ENCODE peak calls at places on chromosomes 3 and 15, in five cellular contexts. P, V, I, J and M are unnamed samples.

GRCh38 chr3:21216598-21216997 is 534.4 kb downstream of the ZNF385D start:
- DNase-seq in P (no peak), V (peak; percentile 20), I (no peak), J (no peak), M (no peak)

GRCh38 chr3:182809523-182809922 is 16.2 kb downstream of the ATP11B start:
- DNase-seq in P (no peak), V (no peak), I (no peak), J (no peak), M (no peak)

GRCh38 chr3:853489-853888 is 239.3 kb upstream of the CNTN6 start:
- DNase-seq in P (no peak), V (no peak), I (no peak), J (no peak), M (no peak)

GRCh38 chr3:54374214-54374855 is 252.0 kb downstream of the CACNA2D3 start:
- DNase-seq in P (no peak), V (peak; percentile 19), I (no peak), J (no peak), M (no peak)

GRCh38 chr15:91302588-91303439 is 202.8 kb downstream of the SV2B start:
- DNase-seq in P (no peak), V (peak; percentile 76), I (no peak), J (no peak), M (no peak)

GRCh38 chr15:85559530-85559929 is 179.1 kb downstream of the AKAP13 start:
- DNase-seq in P (no peak), V (no peak), I (no peak), J (no peak), M (no peak)

GRCh38 chr3:100588251-100588650 is 21.1 kb upstream of the ADGRG7 start:
- DNase-seq in P (no peak), V (no peak), I (no peak), J (no peak), M (no peak)

GRCh38 chr15:101388046-101388445 is 93.0 kb upstream of the SNRPA1 start:
- DNase-seq in P (no peak), V (no peak), I (no peak), J (no peak), M (no peak)

GRCh38 chr15:87628311-87628710 is 628.2 kb downstream of the NTRK3 start:
- DNase-seq in P (no peak), V (no peak), I (no peak), J (no peak), M (no peak)

GRCh38 chr3:16302082-16302631 is 37.1 kb downstream of the OXNAD1 start:
- DNase-seq in P (no peak), V (no peak), I (no peak), J (no peak), M (no peak)

GRCh38 chr3:67662733-67663132 is 8.3 kb upstream of the SUCLG2 start:
- DNase-seq in P (no peak), V (no peak), I (no peak), J (no peak), M (no peak)

GRCh38 chr15:89760303-89761008 is 9.4 kb upstream of the MESP1 start:
- DNase-seq in P (peak; percentile 75), V (peak; percentile 71), I (peak; percentile 48), J (peak; percentile 89), M (peak; percentile 19)

GRCh38 chr15:71691322-71691699 is 119.0 kb upstream of the NR2E3 start:
- DNase-seq in P (no peak), V (no peak), I (no peak), J (no peak), M (no peak)

GRCh38 chr15:31200735-31201151 is 99.2 kb upstream of the TRPM1 start:
- DNase-seq in P (no peak), V (peak; percentile 12), I (no peak), J (no peak), M (peak; percentile 41)

GRCh38 chr15:40244961-40245523 is 6.2 kb downstream of the PAK6 start:
- DNase-seq in P (peak; percentile 67), V (no peak), I (no peak), J (peak; percentile 51), M (no peak)

GRCh38 chr3:22900296-22900695 is 302.8 kb upstream of the UBE2E2 start:
- DNase-seq in P (no peak), V (no peak), I (no peak), J (no peak), M (no peak)

GRCh38 chr15:84992157-84992940 is 10.7 kb downstream of the PDE8A start:
- DNase-seq in P (no peak), V (peak; percentile 90), I (no peak), J (no peak), M (no peak)

GRCh38 chr3:150073031-150073430 is 102.3 kb upstream of the PFN2 start:
- DNase-seq in P (no peak), V (peak; percentile 44), I (no peak), J (no peak), M (no peak)

GRCh38 chr3:161508852-161509477 is 12.4 kb downstream of the OTOL1 start:
- DNase-seq in P (no peak), V (peak; percentile 17), I (no peak), J (no peak), M (no peak)

DNA sequence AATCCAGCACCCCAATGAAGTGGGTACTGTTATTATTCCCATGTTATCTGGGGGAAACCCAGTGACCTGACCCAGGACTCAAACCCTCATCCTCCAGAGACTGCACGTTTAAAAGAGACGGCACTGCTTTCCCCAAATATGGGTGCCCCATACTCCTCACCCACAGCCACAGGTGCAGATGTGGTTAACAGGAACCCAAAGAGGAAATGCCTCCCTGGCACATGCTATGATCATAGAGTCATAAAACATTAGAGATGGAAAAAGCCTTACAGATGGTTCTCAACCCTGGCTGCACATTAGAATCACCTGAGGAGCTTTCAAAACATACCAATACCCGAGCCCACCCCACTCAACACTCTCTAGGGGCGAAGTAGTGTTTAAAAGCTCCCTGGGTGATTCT is 111.5 kb downstream of the SEMA5B start:
- DNase-seq in P (no peak), V (no peak), I (no peak), J (no peak), M (no peak)
- H3K27ac ChIP-seq in P (no peak overlapping the region), V (no peak overlapping the region), I (no peak overlapping the region), J (no peak overlapping the region), M (no peak overlapping the region)

GRCh38 chr3:177195242-177195940 is 1.9 kb downstream of the TBL1XR1 start:
- DNase-seq in P (no peak), V (peak; percentile 41), I (no peak), J (no peak), M (no peak)

GRCh38 chr3:177197934-177198484 is 727 bp upstream of the TBL1XR1 start:
- DNase-seq in P (no peak), V (no peak), I (no peak), J (no peak), M (no peak)

GRCh38 chr3:177197041-177197933 is at the start of gene TBL1XR1:
- DNase-seq in P (peak; percentile 86), V (peak; percentile 94), I (peak; percentile 76), J (peak; percentile 94), M (peak; percentile 86)

GRCh38 chr3:177195941-177196472 is 1.3 kb downstream of the TBL1XR1 start:
- DNase-seq in P (no peak), V (peak; percentile 45), I (peak; percentile 62), J (no peak), M (no peak)

DNA sequence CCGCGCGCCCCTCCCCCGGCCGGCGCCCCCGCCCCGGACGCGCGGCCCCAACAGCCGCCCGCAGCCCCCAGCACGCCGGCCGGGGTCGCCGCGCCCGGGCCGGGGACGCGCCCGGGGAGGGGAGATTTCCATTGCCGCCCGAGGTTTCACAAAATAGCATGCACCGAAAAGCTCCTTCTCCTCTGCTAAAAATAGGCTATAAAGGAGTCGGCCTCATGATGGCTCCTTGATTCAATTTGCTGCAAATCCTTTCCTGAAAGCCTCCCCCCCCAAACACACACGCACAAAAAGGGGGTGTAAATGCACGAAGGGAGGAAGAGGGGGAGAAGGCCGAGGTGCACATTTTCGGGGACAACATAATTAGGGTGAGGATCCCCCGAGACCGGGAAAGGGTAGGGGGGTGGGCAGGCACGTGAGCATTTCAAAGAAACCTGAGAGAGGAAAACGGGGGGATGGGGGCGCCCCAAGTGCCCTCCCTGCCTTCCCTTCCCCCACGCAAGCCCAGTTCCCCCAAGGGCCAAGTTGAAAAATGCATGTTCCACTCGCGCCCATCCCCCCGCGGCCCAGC is 725 bp downstream of the TBL1XR1 start:
- DNase-seq in P (no peak), V (peak; percentile 63), I (peak; percentile 47), J (peak; percentile 74), M (peak; percentile 44)
- H3K27ac ChIP-seq in P (peak overlapping the region; percentile 96), V (peak overlapping the region; percentile 82), I (peak overlapping the region; percentile 99), J (peak overlapping the region; percentile 99), M (peak overlapping the region; percentile 93)

DNA sequence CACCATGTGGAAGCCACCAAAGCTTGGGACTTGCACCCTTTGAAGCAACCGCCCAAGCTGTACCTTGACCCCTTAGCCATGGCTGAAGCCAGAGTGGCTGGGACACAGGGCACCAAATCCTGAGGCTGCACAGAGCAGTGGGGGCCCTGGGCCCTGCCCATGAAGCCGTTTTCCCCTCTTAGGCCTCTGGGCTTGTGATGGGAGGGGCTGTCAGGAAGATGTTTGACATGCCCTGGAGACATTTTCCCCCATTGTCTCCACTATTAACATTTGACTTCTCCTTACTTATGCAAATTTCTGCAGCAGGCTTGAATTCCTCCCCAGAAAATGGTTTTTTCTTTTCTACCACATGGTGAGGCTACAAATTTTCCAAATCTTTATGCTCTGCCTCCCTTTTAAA is 522.2 kb downstream of the EDEM1 start:
- DNase-seq in P (no peak), V (no peak), I (no peak), J (no peak), M (no peak)
- H3K27ac ChIP-seq in P (no peak overlapping the region), V (no peak overlapping the region), I (no peak overlapping the region), J (no peak overlapping the region), M (no peak overlapping the region)

GRCh38 chr3:183884097-183884436 is 613 bp downstream of the PARL start:
- DNase-seq in P (no peak), V (no peak), I (no peak), J (no peak), M (no peak)
- H3K27ac ChIP-seq in P (peak overlapping the region; percentile 50), V (peak overlapping the region; percentile 80), I (peak overlapping the region; percentile 95), J (peak overlapping the region; percentile 86), M (no peak overlapping the region)

GRCh38 chr3:46932455-46933225 is 43.9 kb downstream of the CCDC12 start:
- DNase-seq in P (no peak), V (no peak), I (no peak), J (no peak), M (no peak)
- H3K27ac ChIP-seq in P (peak overlapping the region; percentile 47), V (no peak overlapping the region), I (peak overlapping the region; percentile 32), J (peak overlapping the region; percentile 57), M (peak overlapping the region; percentile 74)

GRCh38 chr15:55915876-55916567 is 77.4 kb downstream of the NEDD4 start:
- DNase-seq in P (no peak), V (peak; percentile 77), I (no peak), J (no peak), M (no peak)

GRCh38 chr15:55909036-55909811 is 84.2 kb downstream of the NEDD4 start:
- DNase-seq in P (no peak), V (peak; percentile 86), I (no peak), J (no peak), M (no peak)

GRCh38 chr15:55915221-55915620 is 78.2 kb downstream of the NEDD4 start:
- DNase-seq in P (no peak), V (peak; percentile 8), I (no peak), J (no peak), M (no peak)

GRCh38 chr15:55914446-55914845 is 79.0 kb downstream of the NEDD4 start:
- DNase-seq in P (no peak), V (peak; percentile 39), I (no peak), J (no peak), M (no peak)

GRCh38 chr15:55912982-55913381 is 80.4 kb downstream of the NEDD4 start:
- DNase-seq in P (no peak), V (no peak), I (no peak), J (no peak), M (no peak)
- H3K27ac ChIP-seq in P (peak overlapping the region; percentile 98), V (no peak overlapping the region), I (no peak overlapping the region), J (no peak overlapping the region), M (no peak overlapping the region)